ENCODE peak calls at places on chromosomes 3 and 15, in five cellular contexts. One of them, this sample, is unnamed.

GRCh38 chr3:98886525-98886924 is 15.0 kb downstream of the DCBLD2 start:
- DNase-seq in A549: no peak
- DNase-seq in SK-N-SH: no peak
- DNase-seq in Panc1: no peak
- DNase-seq in HepG2: no peak
- DNase-seq in this sample: no peak

GRCh38 chr3:129979891-129980290 is 5.4 kb downstream of the TRH start:
- DNase-seq in Panc1: no peak
- DNase-seq in HepG2: no peak
- DNase-seq in A549: no peak
- DNase-seq in SK-N-SH: no peak
- DNase-seq in this sample: no peak

GRCh38 chr15:98505611-98506031 is 142.7 kb upstream of the IGF1R start:
- DNase-seq in A549: no peak
- DNase-seq in HepG2: no peak
- DNase-seq in SK-N-SH: no peak
- DNase-seq in Panc1: no peak
- DNase-seq in this sample: no peak

GRCh38 chr3:130787422-130788068 is 40.9 kb upstream of the PIK3R4 start:
- DNase-seq in HepG2: no peak
- DNase-seq in Panc1: no peak
- DNase-seq in SK-N-SH: no peak
- DNase-seq in A549: no peak
- DNase-seq in this sample: no peak

GRCh38 chr3:89145995-89146394 is 38.6 kb downstream of the EPHA3 start:
- DNase-seq in SK-N-SH: no peak
- DNase-seq in A549: peak
- DNase-seq in HepG2: peak
- DNase-seq in Panc1: no peak
- DNase-seq in this sample: no peak

GRCh38 chr3:40550168-40550567 is 25.4 kb downstream of the ZNF621 start:
- DNase-seq in Panc1: no peak
- DNase-seq in SK-N-SH: no peak
- DNase-seq in A549: no peak
- DNase-seq in HepG2: no peak
- DNase-seq in this sample: no peak

GRCh38 chr3:138862531-138862923 is 27.8 kb upstream of the PIK3CB start:
- DNase-seq in HepG2: no peak
- DNase-seq in Panc1: no peak
- DNase-seq in A549: peak
- DNase-seq in SK-N-SH: no peak
- DNase-seq in this sample: peak

GRCh38 chr3:14391033-14391432 is 11.4 kb upstream of the SLC6A6 start:
- DNase-seq in HepG2: peak
- DNase-seq in SK-N-SH: no peak
- DNase-seq in Panc1: no peak
- DNase-seq in A549: peak
- DNase-seq in this sample: no peak

GRCh38 chr3:9500108-9501050 is 53.2 kb downstream of the LHFPL4 start:
- DNase-seq in SK-N-SH: peak
- DNase-seq in HepG2: peak
- DNase-seq in A549: peak
- DNase-seq in Panc1: no peak
- DNase-seq in this sample: peak

GRCh38 chr3:3847994-3848970 is 49.1 kb downstream of the LRRN1 start:
- DNase-seq in Panc1: no peak
- DNase-seq in SK-N-SH: no peak
- DNase-seq in A549: no peak
- DNase-seq in HepG2: no peak
- DNase-seq in this sample: peak

GRCh38 chr15:40847225-40847961 is 3.5 kb downstream of the SPINT1 start:
- DNase-seq in A549: peak
- DNase-seq in Panc1: no peak
- DNase-seq in SK-N-SH: peak
- DNase-seq in HepG2: peak
- DNase-seq in this sample: peak

GRCh38 chr3:171295502-171296373 is 164.5 kb downstream of the TNIK start:
- DNase-seq in HepG2: no peak
- DNase-seq in SK-N-SH: no peak
- DNase-seq in A549: no peak
- DNase-seq in Panc1: no peak
- DNase-seq in this sample: no peak

GRCh38 chr15:90871097-90871715 is 2.8 kb downstream of the FURIN start:
- DNase-seq in A549: peak
- DNase-seq in HepG2: no peak
- DNase-seq in SK-N-SH: peak
- DNase-seq in Panc1: no peak
- DNase-seq in this sample: peak

GRCh38 chr15:90873488-90873997 is 5.2 kb downstream of the FURIN start:
- DNase-seq in Panc1: no peak
- DNase-seq in SK-N-SH: no peak
- DNase-seq in HepG2: no peak
- DNase-seq in A549: no peak
- DNase-seq in this sample: no peak

GRCh38 chr15:90873998-90874605 is 5.7 kb downstream of the FURIN start:
- DNase-seq in Panc1: no peak
- DNase-seq in SK-N-SH: no peak
- DNase-seq in A549: peak
- DNase-seq in HepG2: peak
- DNase-seq in this sample: peak

GRCh38 chr15:90871716-90872480 is 3.5 kb downstream of the FURIN start:
- DNase-seq in A549: no peak
- DNase-seq in SK-N-SH: peak
- DNase-seq in Panc1: no peak
- DNase-seq in HepG2: no peak
- DNase-seq in this sample: peak

DNA sequence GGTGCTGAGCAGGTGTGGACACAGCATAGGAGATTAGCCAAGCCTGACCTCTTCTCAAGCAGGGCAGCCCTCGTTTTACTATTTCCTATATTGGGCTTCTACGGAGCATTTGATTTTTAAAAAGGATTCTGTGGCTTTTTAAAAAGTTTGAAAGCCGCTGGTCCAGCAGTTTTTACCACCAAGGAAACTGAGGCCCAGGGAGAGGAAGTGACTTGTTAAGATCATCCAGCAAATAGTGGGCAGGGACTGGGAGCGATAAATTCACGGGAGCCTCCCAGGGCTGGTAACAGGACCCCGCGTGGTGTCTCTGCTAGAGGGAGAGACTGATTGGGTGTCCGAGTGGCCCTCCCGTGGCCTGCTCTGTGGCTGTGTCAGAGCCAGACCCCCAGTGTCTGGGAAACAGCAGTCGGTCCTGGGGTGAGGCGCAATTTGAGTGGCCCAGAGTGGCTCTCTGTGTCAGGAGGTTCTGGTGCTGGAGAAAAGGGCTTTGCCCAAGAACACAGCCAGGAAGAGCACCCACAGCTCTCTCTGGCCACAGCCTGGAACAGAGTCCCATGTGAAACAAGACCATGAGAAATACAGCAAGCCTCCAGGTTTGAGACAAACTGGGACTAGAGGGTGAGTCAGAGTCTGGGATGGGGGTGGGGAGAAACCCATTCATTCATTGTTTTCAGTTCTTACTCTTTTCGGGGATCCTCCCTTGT is 4.2 kb downstream of the FURIN start:
- DNase-seq in Panc1: no peak
- DNase-seq in A549: peak
- DNase-seq in SK-N-SH: peak
- DNase-seq in HepG2: peak
- DNase-seq in this sample: no peak
- TF ChIP-seq REST in Panc1: no peak
- TF ChIP-seq REST in A549: no peak
- TF ChIP-seq REST in SK-N-SH: no peak
- TF ChIP-seq REST in HepG2: no peak
- TF ChIP-seq REST in this sample: no peak

DNA sequence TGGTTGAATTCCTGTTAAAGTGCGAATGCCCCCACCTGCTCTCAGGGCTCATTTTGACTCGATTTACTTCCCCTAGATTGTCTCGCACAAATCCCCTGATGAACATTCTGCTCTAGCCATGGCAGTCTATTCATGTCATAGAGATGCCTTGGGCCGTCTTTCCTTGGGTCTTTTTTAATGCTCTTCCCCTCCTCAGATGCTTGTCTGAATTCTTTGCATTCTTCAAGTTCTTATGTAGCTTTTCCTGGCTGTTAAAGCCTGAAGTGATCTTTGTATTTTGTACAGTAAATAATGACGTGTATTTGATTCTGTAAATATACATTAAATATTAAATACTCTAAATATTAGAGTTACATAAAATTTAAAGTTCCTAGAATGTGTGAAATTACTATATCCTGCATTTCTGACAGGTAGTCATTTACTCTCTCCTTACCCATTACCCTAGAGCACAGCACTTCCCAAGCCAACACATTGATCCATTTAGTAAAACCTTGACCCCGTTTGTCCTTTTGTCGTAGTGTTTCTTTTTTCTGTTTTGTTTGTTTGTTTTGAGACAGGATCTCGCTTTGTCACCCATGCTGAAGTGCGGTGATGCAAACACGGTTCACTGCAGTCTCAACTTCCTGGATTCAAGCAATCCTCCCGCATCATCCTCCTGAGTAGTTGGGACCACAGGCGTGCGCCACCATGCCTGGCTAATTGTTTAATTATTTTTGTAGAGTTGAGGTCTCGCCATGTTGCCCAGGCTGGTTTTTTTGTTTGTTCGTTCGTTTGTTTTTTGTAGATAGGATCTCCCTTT is 47.9 kb downstream of the YEATS2 start:
- DNase-seq in SK-N-SH: no peak
- DNase-seq in HepG2: peak
- DNase-seq in A549: peak
- DNase-seq in Panc1: no peak
- DNase-seq in this sample: peak
- TF ChIP-seq REST in SK-N-SH: no peak
- TF ChIP-seq REST in HepG2: no peak
- TF ChIP-seq REST in A549: no peak
- TF ChIP-seq REST in Panc1: no peak
- TF ChIP-seq REST in this sample: no peak

DNA sequence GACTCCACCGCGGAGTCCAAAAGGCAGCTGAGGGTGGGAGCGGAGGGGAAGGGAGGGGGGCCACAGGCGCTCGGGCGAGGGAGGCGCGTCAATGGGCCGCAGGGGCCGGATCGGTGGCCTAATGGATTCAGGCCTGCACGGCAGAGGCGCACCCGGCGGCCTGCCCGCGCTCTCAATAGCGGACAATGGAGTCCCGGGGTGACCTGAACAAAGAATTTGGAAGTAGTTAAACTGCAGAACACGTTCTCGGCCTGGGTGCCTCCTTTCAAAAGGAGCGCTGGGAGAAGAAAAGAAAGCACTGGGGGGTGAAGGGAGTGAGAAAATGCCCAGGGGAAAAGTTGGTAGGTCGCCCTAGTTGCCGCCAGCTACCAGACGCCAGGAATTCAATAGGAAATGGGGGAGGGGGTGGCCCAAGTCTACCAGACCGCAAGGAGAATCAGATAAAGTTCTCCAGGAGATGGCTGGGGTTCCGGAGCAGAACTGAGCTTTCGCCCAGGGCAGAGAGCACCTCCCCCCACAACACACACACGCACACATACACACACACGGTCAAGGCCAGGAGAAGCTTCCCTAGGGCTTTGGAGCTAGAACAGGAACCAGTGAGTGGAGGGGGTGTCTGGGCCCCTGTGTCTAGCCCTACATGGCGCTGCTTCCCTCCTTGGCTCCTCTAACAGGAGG is 25.8 kb upstream of the POLG start:
- DNase-seq in SK-N-SH: no peak
- DNase-seq in A549: no peak
- DNase-seq in HepG2: no peak
- DNase-seq in Panc1: no peak
- DNase-seq in this sample: peak
- TF ChIP-seq REST in SK-N-SH: no peak
- TF ChIP-seq REST in A549: no peak
- TF ChIP-seq REST in HepG2: no peak
- TF ChIP-seq REST in Panc1: no peak
- TF ChIP-seq REST in this sample: no peak

GRCh38 chr3:157099337-157100078 is 60.4 kb downstream of the CCNL1 start:
- DNase-seq in Panc1: no peak
- DNase-seq in SK-N-SH: no peak
- DNase-seq in HepG2: no peak
- DNase-seq in A549: no peak
- DNase-seq in this sample: no peak
- TF ChIP-seq REST in Panc1: no peak
- TF ChIP-seq REST in SK-N-SH: no peak
- TF ChIP-seq REST in HepG2: no peak
- TF ChIP-seq REST in A549: no peak
- TF ChIP-seq REST in this sample: no peak